ENCODE peak calls at places on chromosome 20, in four cellular contexts. One of them, this sample, is unnamed.

GRCh38 chr20:22402550-22402949 is 181.8 kb downstream of the FOXA2 start:
- DNase-seq in mesenchymal stem cell: no peak
- DNase-seq in WERI-Rb-1: no peak
- DNase-seq in BJ: no peak
- DNase-seq in this sample: no peak

GRCh38 chr20:53658973-53659372 is 65.3 kb upstream of the ZNF217 start:
- DNase-seq in mesenchymal stem cell: no peak
- DNase-seq in WERI-Rb-1: no peak
- DNase-seq in BJ: no peak
- DNase-seq in this sample: no peak

GRCh38 chr20:44692932-44693476 is 22.2 kb upstream of the CCN5 start:
- DNase-seq in mesenchymal stem cell: peak; percentile 97
- DNase-seq in WERI-Rb-1: no peak
- DNase-seq in BJ: peak; percentile 89
- DNase-seq in this sample: no peak

GRCh38 chr20:49660912-49661311 is 52.8 kb downstream of the B4GALT5 start:
- DNase-seq in mesenchymal stem cell: no peak
- DNase-seq in WERI-Rb-1: no peak
- DNase-seq in BJ: no peak
- DNase-seq in this sample: no peak

GRCh38 chr20:32114305-32114960 is 4.9 kb downstream of the TM9SF4 start:
- DNase-seq in mesenchymal stem cell: no peak
- DNase-seq in WERI-Rb-1: no peak
- DNase-seq in BJ: no peak
- DNase-seq in this sample: no peak

GRCh38 chr20:15854871-15855270 is 718.4 kb downstream of the KIF16B start:
- DNase-seq in mesenchymal stem cell: no peak
- DNase-seq in WERI-Rb-1: no peak
- DNase-seq in BJ: no peak
- DNase-seq in this sample: no peak

GRCh38 chr20:5230544-5230943 is 86.2 kb downstream of the PROKR2 start:
- DNase-seq in mesenchymal stem cell: no peak
- DNase-seq in WERI-Rb-1: no peak
- DNase-seq in BJ: no peak
- DNase-seq in this sample: no peak

GRCh38 chr20:46893051-46893450 is 1.6 kb upstream of the EYA2 start:
- DNase-seq in mesenchymal stem cell: no peak
- DNase-seq in WERI-Rb-1: no peak
- DNase-seq in BJ: no peak
- DNase-seq in this sample: no peak

GRCh38 chr20:46705378-46705729 is 4.1 kb upstream of the SLC2A10 start:
- DNase-seq in mesenchymal stem cell: peak; percentile 22
- DNase-seq in WERI-Rb-1: no peak
- DNase-seq in BJ: peak; percentile 61
- DNase-seq in this sample: no peak

GRCh38 chr20:9955646-9956045 is 79.1 kb upstream of the ANKEF1 start:
- DNase-seq in mesenchymal stem cell: no peak
- DNase-seq in WERI-Rb-1: no peak
- DNase-seq in BJ: no peak
- DNase-seq in this sample: no peak

GRCh38 chr20:22533823-22534751 is 50.3 kb downstream of the FOXA2 start:
- DNase-seq in mesenchymal stem cell: no peak
- DNase-seq in WERI-Rb-1: no peak
- DNase-seq in BJ: no peak
- DNase-seq in this sample: no peak

GRCh38 chr20:46900068-46900467 is 5.4 kb downstream of the EYA2 start:
- DNase-seq in mesenchymal stem cell: no peak
- DNase-seq in WERI-Rb-1: no peak
- DNase-seq in BJ: no peak
- DNase-seq in this sample: no peak

GRCh38 chr20:13492001-13492480 is 146.7 kb downstream of the TASP1 start:
- DNase-seq in mesenchymal stem cell: peak; percentile 40
- DNase-seq in WERI-Rb-1: no peak
- DNase-seq in BJ: peak; percentile 58
- DNase-seq in this sample: no peak

GRCh38 chr20:10453241-10453640 is 18.1 kb downstream of the SLX4IP start:
- DNase-seq in mesenchymal stem cell: no peak
- DNase-seq in WERI-Rb-1: no peak
- DNase-seq in BJ: no peak
- DNase-seq in this sample: no peak

GRCh38 chr20:59003836-59004492 is 3.1 kb downstream of the CTSZ start:
- DNase-seq in mesenchymal stem cell: no peak
- DNase-seq in WERI-Rb-1: no peak
- DNase-seq in BJ: no peak
- DNase-seq in this sample: no peak

GRCh38 chr20:49405062-49405683 is 77.3 kb downstream of the KCNB1 start:
- DNase-seq in mesenchymal stem cell: no peak
- DNase-seq in WERI-Rb-1: no peak
- DNase-seq in BJ: no peak
- DNase-seq in this sample: no peak

GRCh38 chr20:54624701-54625472 is 149.5 kb downstream of the DOK5 start:
- DNase-seq in mesenchymal stem cell: no peak
- DNase-seq in WERI-Rb-1: no peak
- DNase-seq in BJ: no peak
- DNase-seq in this sample: no peak

GRCh38 chr20:51910202-51911050 is 108.1 kb upstream of the SALL4 start:
- DNase-seq in mesenchymal stem cell: peak; percentile 41
- DNase-seq in WERI-Rb-1: no peak
- DNase-seq in BJ: peak; percentile 70
- DNase-seq in this sample: peak; percentile 65

GRCh38 chr20:48763183-48764030 is 64.4 kb downstream of the PREX1 start:
- DNase-seq in mesenchymal stem cell: no peak
- DNase-seq in WERI-Rb-1: no peak
- DNase-seq in BJ: no peak
- DNase-seq in this sample: no peak

GRCh38 chr20:1809121-1809520 is 86.1 kb upstream of the SIRPA start:
- DNase-seq in mesenchymal stem cell: peak; percentile 78
- DNase-seq in WERI-Rb-1: no peak
- DNase-seq in BJ: peak; percentile 53
- DNase-seq in this sample: no peak

GRCh38 chr20:38935285-38935684 is 9.1 kb downstream of the FAM83D start:
- DNase-seq in mesenchymal stem cell: peak; percentile 51
- DNase-seq in WERI-Rb-1: no peak
- DNase-seq in BJ: no peak
- DNase-seq in this sample: no peak

GRCh38 chr20:53133628-53134027 is 161.5 kb downstream of the TSHZ2 start:
- DNase-seq in mesenchymal stem cell: no peak
- DNase-seq in WERI-Rb-1: no peak
- DNase-seq in BJ: no peak
- DNase-seq in this sample: no peak

GRCh38 chr20:58084566-58084965 is 143.9 kb downstream of the ANKRD60 start:
- DNase-seq in mesenchymal stem cell: no peak
- DNase-seq in WERI-Rb-1: no peak
- DNase-seq in BJ: no peak
- DNase-seq in this sample: no peak

GRCh38 chr20:38987777-38988176 is 25.6 kb downstream of the DHX35 start:
- DNase-seq in mesenchymal stem cell: no peak
- DNase-seq in WERI-Rb-1: no peak
- DNase-seq in BJ: no peak
- DNase-seq in this sample: no peak

GRCh38 chr20:17615645-17616479 is 46.0 kb downstream of the DSTN start:
- DNase-seq in mesenchymal stem cell: no peak
- DNase-seq in WERI-Rb-1: no peak
- DNase-seq in BJ: no peak
- DNase-seq in this sample: no peak

GRCh38 chr20:62617711-62618483 is 24.4 kb upstream of the SLCO4A1 start:
- DNase-seq in mesenchymal stem cell: no peak
- DNase-seq in WERI-Rb-1: no peak
- DNase-seq in BJ: no peak
- DNase-seq in this sample: no peak

GRCh38 chr20:62620624-62621023 is 21.7 kb upstream of the SLCO4A1 start:
- DNase-seq in mesenchymal stem cell: no peak
- DNase-seq in WERI-Rb-1: no peak
- DNase-seq in BJ: no peak
- DNase-seq in this sample: no peak

GRCh38 chr20:62621251-62622110 is 20.8 kb upstream of the SLCO4A1 start:
- DNase-seq in mesenchymal stem cell: no peak
- DNase-seq in WERI-Rb-1: peak; percentile 88
- DNase-seq in BJ: no peak
- DNase-seq in this sample: no peak

GRCh38 chr20:62616728-62617621 is 25.3 kb upstream of the SLCO4A1 start:
- DNase-seq in mesenchymal stem cell: peak; percentile 67
- DNase-seq in WERI-Rb-1: peak; percentile 82
- DNase-seq in BJ: no peak
- DNase-seq in this sample: no peak

DNA sequence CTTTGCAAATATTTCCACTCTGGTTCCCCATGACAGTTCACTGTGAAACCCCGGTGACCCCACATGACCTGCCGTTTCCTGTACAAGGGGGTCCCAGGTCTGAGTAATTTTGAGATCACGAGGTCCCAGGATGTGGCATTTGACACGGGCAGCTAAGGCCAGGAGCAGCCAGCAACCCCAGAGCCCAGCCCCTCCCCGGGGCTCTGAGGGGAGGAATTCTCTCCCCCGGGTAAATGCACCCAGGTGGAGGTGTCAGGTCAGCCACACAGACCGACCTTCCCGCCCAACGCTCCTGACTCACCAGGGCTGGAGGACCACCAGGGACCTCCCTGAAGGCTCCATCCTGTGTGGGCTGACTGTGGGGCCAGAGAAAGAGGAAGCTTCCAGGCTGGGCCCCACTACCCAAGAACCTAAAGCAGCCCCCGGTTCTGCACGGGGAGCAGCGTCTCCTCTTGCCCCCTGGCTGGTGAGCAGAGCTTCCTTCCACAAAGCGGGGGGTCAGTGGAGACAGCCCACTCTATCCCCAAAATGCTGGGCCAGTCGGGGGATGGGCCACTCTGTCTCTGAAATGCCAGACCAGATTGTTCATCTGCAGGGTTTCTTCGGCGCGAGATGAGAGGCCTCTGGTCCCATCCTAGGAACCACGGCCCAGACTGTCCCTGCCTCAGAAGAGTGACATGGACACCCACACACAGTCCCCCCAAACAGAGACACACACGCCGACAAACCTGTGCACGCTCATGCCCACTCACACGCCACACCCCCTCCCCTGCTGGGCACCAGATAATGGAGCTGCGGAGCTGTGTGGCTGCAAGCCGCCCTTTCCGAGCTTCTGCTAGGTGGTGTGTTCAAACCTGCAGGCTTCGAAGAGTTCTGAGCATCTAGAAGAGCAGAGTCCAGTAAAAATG is 23.4 kb upstream of the SLCO4A1 start:
- DNase-seq in mesenchymal stem cell: no peak
- DNase-seq in WERI-Rb-1: no peak
- DNase-seq in BJ: no peak
- DNase-seq in this sample: no peak
- H3K4me3 ChIP-seq in mesenchymal stem cell: no peak overlapping the region
- H3K4me3 ChIP-seq in WERI-Rb-1: no peak overlapping the region
- H3K4me3 ChIP-seq in BJ: no peak overlapping the region
- H3K4me3 ChIP-seq in this sample: no peak overlapping the region

GRCh38 chr20:41049451-41049850 is 20.8 kb downstream of the TOP1 start:
- DNase-seq in mesenchymal stem cell: no peak
- DNase-seq in WERI-Rb-1: no peak
- DNase-seq in BJ: no peak
- DNase-seq in this sample: no peak

GRCh38 chr20:41050361-41051019 is 21.9 kb downstream of the TOP1 start:
- DNase-seq in mesenchymal stem cell: peak; percentile 52
- DNase-seq in WERI-Rb-1: no peak
- DNase-seq in BJ: peak; percentile 50
- DNase-seq in this sample: no peak

GRCh38 chr20:41048475-41049242 is 20.0 kb downstream of the TOP1 start:
- DNase-seq in mesenchymal stem cell: no peak
- DNase-seq in WERI-Rb-1: no peak
- DNase-seq in BJ: no peak
- DNase-seq in this sample: no peak

GRCh38 chr20:41052742-41053419 is 24.3 kb downstream of the TOP1 start:
- DNase-seq in mesenchymal stem cell: peak; percentile 46
- DNase-seq in WERI-Rb-1: no peak
- DNase-seq in BJ: peak; percentile 35
- DNase-seq in this sample: no peak

GRCh38 chr20:41051426-41051825 is 22.8 kb downstream of the TOP1 start:
- DNase-seq in mesenchymal stem cell: no peak
- DNase-seq in WERI-Rb-1: no peak
- DNase-seq in BJ: no peak
- DNase-seq in this sample: no peak
- H3K4me3 ChIP-seq in mesenchymal stem cell: no peak overlapping the region
- H3K4me3 ChIP-seq in WERI-Rb-1: no peak overlapping the region
- H3K4me3 ChIP-seq in BJ: no peak overlapping the region
- H3K4me3 ChIP-seq in this sample: no peak overlapping the region

GRCh38 chr20:63268671-63269439 is 3.8 kb upstream of the ARFGAP1 start:
- DNase-seq in mesenchymal stem cell: no peak
- DNase-seq in WERI-Rb-1: peak; percentile 52
- DNase-seq in BJ: no peak
- DNase-seq in this sample: no peak

GRCh38 chr20:63265891-63266515 is 6.6 kb upstream of the ARFGAP1 start:
- DNase-seq in mesenchymal stem cell: no peak
- DNase-seq in WERI-Rb-1: no peak
- DNase-seq in BJ: no peak
- DNase-seq in this sample: no peak

GRCh38 chr20:63269724-63270123 is 2.9 kb upstream of the ARFGAP1 start:
- DNase-seq in mesenchymal stem cell: no peak
- DNase-seq in WERI-Rb-1: no peak
- DNase-seq in BJ: no peak
- DNase-seq in this sample: no peak

GRCh38 chr20:63267681-63268080 is 4.9 kb upstream of the ARFGAP1 start:
- DNase-seq in mesenchymal stem cell: no peak
- DNase-seq in WERI-Rb-1: no peak
- DNase-seq in BJ: no peak
- DNase-seq in this sample: no peak

GRCh38 chr20:63268256-63268655 is 4.4 kb upstream of the ARFGAP1 start:
- DNase-seq in mesenchymal stem cell: no peak
- DNase-seq in WERI-Rb-1: peak; percentile 52
- DNase-seq in BJ: no peak
- DNase-seq in this sample: no peak
- H3K4me3 ChIP-seq in mesenchymal stem cell: no peak overlapping the region
- H3K4me3 ChIP-seq in WERI-Rb-1: peak overlapping the region; percentile 33
- H3K4me3 ChIP-seq in BJ: no peak overlapping the region
- H3K4me3 ChIP-seq in this sample: no peak overlapping the region

GRCh38 chr20:25858495-25859425 is 162.1 kb upstream of the ZNF337 start:
- DNase-seq in mesenchymal stem cell: no peak
- DNase-seq in WERI-Rb-1: no peak
- DNase-seq in BJ: no peak
- DNase-seq in this sample: no peak
- H3K4me3 ChIP-seq in mesenchymal stem cell: peak overlapping the region; percentile 64
- H3K4me3 ChIP-seq in WERI-Rb-1: no peak overlapping the region
- H3K4me3 ChIP-seq in BJ: peak overlapping the region; percentile 30
- H3K4me3 ChIP-seq in this sample: peak overlapping the region; percentile 30